ENCODE peak calls at places on chromosomes 11 and 22, in five cellular contexts. N is GM12878, Z is A549, C is cardiac muscle cell, B is bronchial epithelial cell. D is an unnamed sample.

GRCh38 chr11:36550385-36551115 is 17.3 kb upstream of the RAG1 start:
- DNase-seq in C (no peak), B (no peak), Z (no peak), N (no peak), D (no peak)

GRCh38 chr11:12377106-12377823 is at the start of gene PARVA:
- DNase-seq in N (no peak), C (peak), B (peak), Z (peak), D (peak)

GRCh38 chr11:30949838-30950237 is 363.7 kb upstream of the MPPED2 start:
- DNase-seq in N (no peak), C (no peak), B (no peak), Z (no peak), D (no peak)

GRCh38 chr22:26949193-26949592 is 291.8 kb downstream of the MIAT start:
- DNase-seq in B (no peak), Z (no peak), N (no peak), C (peak), D (peak)

GRCh38 chr11:534592-535518 is 521 bp downstream of the HRAS start:
- DNase-seq in C (peak), B (peak), Z (no peak), N (no peak), D (peak)

GRCh38 chr11:11836676-11837231 is 5.0 kb upstream of the USP47 start:
- DNase-seq in B (no peak), C (no peak), Z (no peak), N (no peak), D (no peak)

GRCh38 chr11:124898711-124899110 is 1.0 kb upstream of the ROBO4 start:
- DNase-seq in B (no peak), C (peak), Z (no peak), N (no peak), D (peak)

GRCh38 chr11:64655901-64656601 is 65.0 kb downstream of the SLC22A12 start:
- DNase-seq in Z (no peak), C (peak), N (no peak), B (peak), D (no peak)

GRCh38 chr11:102770191-102770590 is 10.2 kb downstream of the MMP10 start:
- DNase-seq in C (no peak), B (no peak), N (no peak), Z (no peak), D (no peak)

GRCh38 chr11:35165416-35166368 is 26.7 kb downstream of the CD44 start:
- DNase-seq in B (peak), Z (peak), N (peak), C (peak), D (peak)

GRCh38 chr11:64854534-64855502 is 10.4 kb upstream of the CDC42BPG start:
- DNase-seq in B (peak), N (no peak), Z (peak), C (peak), D (no peak)

GRCh38 chr11:43119275-43119970 is 192.4 kb upstream of the API5 start:
- DNase-seq in N (no peak), C (no peak), Z (peak), B (peak), D (no peak)

GRCh38 chr11:131460931-131461330 is 90.5 kb downstream of the NTM start:
- DNase-seq in C (no peak), B (no peak), N (no peak), Z (no peak), D (no peak)

GRCh38 chr11:131458421-131458820 is 88.0 kb downstream of the NTM start:
- DNase-seq in C (no peak), B (no peak), Z (no peak), N (no peak), D (no peak)

GRCh38 chr11:131455843-131456704 is 85.7 kb downstream of the NTM start:
- DNase-seq in C (no peak), N (no peak), B (no peak), Z (no peak), D (no peak)

GRCh38 chr11:131462622-131463021 is 92.2 kb downstream of the NTM start:
- DNase-seq in Z (no peak), C (no peak), B (no peak), N (no peak), D (no peak)

GRCh38 chr11:131457163-131457562 is 86.7 kb downstream of the NTM start:
- DNase-seq in N (no peak), Z (no peak), B (no peak), C (no peak), D (no peak)
- TF ChIP-seq CTCF in N (no peak), Z (no peak), B (no peak), C (no peak), D (no peak)

DNA sequence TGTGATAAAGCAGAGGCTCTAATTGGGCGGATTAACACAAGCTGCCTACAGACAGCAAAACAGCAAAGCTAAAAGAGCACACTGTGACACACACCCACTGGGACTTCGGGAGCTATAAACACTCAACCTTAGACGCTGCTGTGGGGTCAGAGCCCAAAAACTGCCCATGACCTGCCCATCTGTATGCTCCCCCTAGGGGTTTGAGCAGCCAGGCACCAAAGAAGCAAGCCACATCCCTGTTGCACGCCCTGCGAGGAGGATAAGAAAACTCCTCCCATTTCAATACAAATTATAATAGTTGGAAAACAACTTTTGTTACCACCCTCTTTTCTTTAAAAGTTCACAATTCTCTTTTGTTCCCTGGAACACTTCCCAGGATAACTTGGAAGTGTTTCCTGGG is 86.5 kb downstream of the DLG2 start:
- DNase-seq in Z (no peak), C (no peak), B (no peak), N (no peak), D (no peak)
- TF ChIP-seq CTCF in Z (no peak), C (no peak), B (no peak), N (no peak), D (no peak)

GRCh38 chr11:100525635-100526034 is 161.5 kb upstream of the ARHGAP42 start:
- DNase-seq in Z (peak), B (peak), N (no peak), C (no peak), D (peak)
- TF ChIP-seq CTCF in Z (no peak), B (peak), N (peak), C (no peak), D (peak)

GRCh38 chr11:57324154-57324885 is 432 bp downstream of the TNKS1BP1 start:
- DNase-seq in B (no peak), Z (peak), C (peak), N (no peak), D (peak)

GRCh38 chr11:57325735-57326048 is 940 bp upstream of the TNKS1BP1 start:
- DNase-seq in B (no peak), C (no peak), Z (peak), N (no peak), D (peak)

GRCh38 chr11:57322881-57323467 is 1.8 kb downstream of the TNKS1BP1 start:
- DNase-seq in C (no peak), Z (no peak), N (no peak), B (peak), D (no peak)

GRCh38 chr11:57323503-57324153 is 1.1 kb downstream of the TNKS1BP1 start:
- DNase-seq in N (no peak), C (peak), Z (no peak), B (no peak), D (no peak)

GRCh38 chr11:57324886-57325734 is at the start of gene TNKS1BP1:
- DNase-seq in C (peak), N (peak), B (peak), Z (peak), D (peak)
- TF ChIP-seq CTCF in C (no peak), N (no peak), B (no peak), Z (no peak), D (no peak)

GRCh38 chr22:17007852-17008731 is at the start of gene GAB4:
- DNase-seq in B (no peak), C (no peak), Z (no peak), N (no peak), D (no peak)
- TF ChIP-seq CTCF in B (no peak), C (no peak), Z (no peak), N (no peak), D (no peak)

GRCh38 chr11:22173532-22173931 is 19.4 kb upstream of the ANO5 start:
- DNase-seq in N (no peak), Z (no peak), C (no peak), B (no peak), D (no peak)

GRCh38 chr11:22177186-22177585 is 15.7 kb upstream of the ANO5 start:
- DNase-seq in B (no peak), N (no peak), C (no peak), Z (peak), D (no peak)
- TF ChIP-seq CTCF in B (no peak), N (no peak), C (no peak), Z (no peak), D (peak)

GRCh38 chr22:45726081-45726480 is 54.4 kb downstream of the ATXN10 start:
- DNase-seq in Z (no peak), B (no peak), N (no peak), C (no peak), D (no peak)

GRCh38 chr22:45731041-45731797 is 59.6 kb downstream of the ATXN10 start:
- DNase-seq in B (peak), Z (peak), C (peak), N (no peak), D (no peak)

GRCh38 chr22:45735273-45735672 is 63.6 kb downstream of the ATXN10 start:
- DNase-seq in Z (no peak), N (no peak), B (no peak), C (no peak), D (no peak)

GRCh38 chr22:45731798-45732495 is 60.3 kb downstream of the ATXN10 start:
- DNase-seq in C (peak), N (no peak), B (peak), Z (peak), D (no peak)
- TF ChIP-seq CTCF in C (peak), N (peak), B (peak), Z (peak), D (no peak)

GRCh38 chr11:70735976-70736375 is 337.6 kb downstream of the CTTN start:
- DNase-seq in B (no peak), N (no peak), C (no peak), Z (no peak), D (no peak)
- TF ChIP-seq CTCF in B (no peak), N (no peak), C (no peak), Z (no peak), D (no peak)

GRCh38 chr22:30687358-30687757 is 7.3 kb upstream of the OSBP2 start:
- DNase-seq in C (no peak), B (no peak), Z (no peak), N (no peak), D (no peak)
- TF ChIP-seq CTCF in C (no peak), B (no peak), Z (no peak), N (no peak), D (no peak)

D was measured in endothelial cell.